ENCODE peak calls at places on chromosomes 2 and 18, in ten cellular contexts. V, E, J, M, Q, U, D, N, P and S are unnamed samples.
A peak's percentile ranks its signal among the peaks of the same experiment; 100 is the strongest.

GRCh38 chr2:41924024-41924423 is 123.8 kb upstream of the PKDCC start:
- DNase-seq in V (no peak), E (no peak), J (no peak), M (no peak), Q (no peak), U (no peak), D (no peak), N (no peak), P (no peak), S (no peak)

GRCh38 chr18:56575819-56576663 is 62.4 kb downstream of the TXNL1 start:
- DNase-seq in V (peak; percentile 27), E (peak; percentile 40), J (no peak), M (no peak), Q (peak; percentile 57), U (no peak), D (peak; percentile 81), N (no peak), P (peak; percentile 77), S (peak; percentile 74)

GRCh38 chr2:225399509-225399908 is at the start of gene NYAP2:
- DNase-seq in V (no peak), E (no peak), J (no peak), M (no peak), Q (peak; percentile 93), U (no peak), D (peak; percentile 90), N (no peak), P (no peak), S (no peak)

GRCh38 chr2:127887452-127888219 is 1.9 kb upstream of the AMMECR1L start:
- DNase-seq in V (no peak), E (no peak), J (no peak), M (no peak), Q (no peak), U (no peak), D (peak; percentile 19), N (no peak), P (peak; percentile 30), S (no peak)

GRCh38 chr2:168758970-168759820 is 43.2 kb upstream of the NOSTRIN start:
- DNase-seq in V (no peak), E (peak; percentile 37), J (peak; percentile 10), M (no peak), Q (peak; percentile 30), U (peak; percentile 14), D (peak; percentile 53), N (no peak), P (peak; percentile 76), S (peak; percentile 76)

GRCh38 chr2:180416553-180417113 is 409.5 kb upstream of the CWC22 start:
- DNase-seq in V (no peak), E (no peak), J (no peak), M (no peak), Q (peak; percentile 24), U (no peak), D (peak; percentile 43), N (no peak), P (no peak), S (no peak)

GRCh38 chr2:236538242-236538641 is 31.4 kb upstream of the ACKR3 start:
- DNase-seq in V (no peak), E (no peak), J (no peak), M (no peak), Q (no peak), U (no peak), D (no peak), N (no peak), P (no peak), S (no peak)

GRCh38 chr18:48319796-48320638 is 89.2 kb downstream of the ZBTB7C start:
- DNase-seq in V (no peak), E (no peak), J (no peak), M (no peak), Q (peak; percentile 98), U (peak; percentile 5), D (no peak), N (peak; percentile 47), P (peak; percentile 56), S (peak; percentile 42)

GRCh38 chr2:33552758-33553461 is 46.2 kb downstream of the FAM98A start:
- DNase-seq in V (no peak), E (no peak), J (no peak), M (no peak), Q (no peak), U (no peak), D (no peak), N (no peak), P (peak; percentile 33), S (no peak)

GRCh38 chr2:65481961-65482360 is 49.6 kb upstream of the SPRED2 start:
- DNase-seq in V (no peak), E (no peak), J (no peak), M (no peak), Q (no peak), U (no peak), D (no peak), N (no peak), P (no peak), S (no peak)

GRCh38 chr2:168312036-168312822 is 64.8 kb upstream of the STK39 start:
- DNase-seq in V (no peak), E (no peak), J (no peak), M (no peak), Q (peak; percentile 12), U (no peak), D (no peak), N (no peak), P (no peak), S (no peak)

GRCh38 chr2:224058048-224058775 is 19.1 kb upstream of the SERPINE2 start:
- DNase-seq in V (no peak), E (no peak), J (no peak), M (no peak), Q (no peak), U (no peak), D (no peak), N (no peak), P (no peak), S (no peak)

GRCh38 chr2:53826587-53827397 is 33.0 kb downstream of the GPR75 start:
- DNase-seq in V (no peak), E (no peak), J (no peak), M (no peak), Q (no peak), U (no peak), D (peak; percentile 24), N (no peak), P (peak; percentile 48), S (no peak)

GRCh38 chr2:174607989-174608865 is 10.6 kb upstream of the WIPF1 start:
- DNase-seq in V (no peak), E (no peak), J (peak; percentile 46), M (no peak), Q (no peak), U (no peak), D (no peak), N (no peak), P (no peak), S (no peak)

GRCh38 chr2:216181351-216181750 is 72.2 kb downstream of the XRCC5 start:
- DNase-seq in V (no peak), E (no peak), J (no peak), M (no peak), Q (no peak), U (no peak), D (no peak), N (no peak), P (no peak), S (no peak)

GRCh38 chr2:25232248-25232825 is 64.0 kb upstream of the POMC start:
- DNase-seq in V (no peak), E (no peak), J (no peak), M (no peak), Q (no peak), U (no peak), D (no peak), N (no peak), P (no peak), S (no peak)

GRCh38 chr18:3525870-3526420 is 76.0 kb downstream of the TGIF1 start:
- DNase-seq in V (no peak), E (no peak), J (peak; percentile 26), M (no peak), Q (peak; percentile 61), U (no peak), D (peak; percentile 86), N (no peak), P (peak; percentile 36), S (no peak)